ENCODE peak calls at places on chromosomes 6 and 20, in ten cellular contexts. V is IMR-90; J is glomerular endothelial cell; G is ovary; C is fibroblast of pulmonary artery; Y is transverse colon; H is head of caudate nucleus; U is CD4-positive, CD25-positive, alpha-beta regulatory T cell; I is foreskin fibroblast; T is heart right ventricle. O is an unnamed sample.

GRCh38 chr6:160634706-160635105 is 29.4 kb downstream of the LPA start:
- DNase-seq in H (no peak), I (no peak), Y (no peak), J (no peak), T (no peak), U (no peak), V (no peak), C (no peak), G (peak), O (no peak)

GRCh38 chr20:23086056-23086551 is at the start of gene CD93:
- DNase-seq in G (peak), Y (no peak), T (peak), J (no peak), I (no peak), C (peak), V (peak), H (no peak), U (no peak), O (no peak)

GRCh38 chr6:53058388-53058890 is 6.8 kb upstream of the FBXO9 start:
- DNase-seq in C (no peak), V (no peak), H (no peak), U (no peak), J (no peak), T (no peak), G (no peak), Y (no peak), I (no peak), O (no peak)

GRCh38 chr20:43284481-43284880 is 94.8 kb upstream of the PTPRT start:
- DNase-seq in C (no peak), J (no peak), G (no peak), Y (no peak), T (no peak), H (no peak), U (no peak), I (no peak), V (no peak), O (no peak)

GRCh38 chr6:70705772-70706171 is 38.1 kb downstream of the SMAP1 start:
- DNase-seq in H (no peak), I (no peak), C (no peak), V (no peak), T (no peak), G (no peak), Y (no peak), U (no peak), J (no peak), O (no peak)

GRCh38 chr6:3808189-3808588 is 41.0 kb upstream of the FAM50B start:
- DNase-seq in Y (no peak), T (no peak), V (no peak), U (no peak), C (no peak), G (no peak), H (no peak), I (peak), J (no peak), O (no peak)

GRCh38 chr6:141752677-141753076 is 380.0 kb upstream of the GJE1 start:
- DNase-seq in G (no peak), J (no peak), H (no peak), V (no peak), C (peak), Y (no peak), I (no peak), T (no peak), U (no peak), O (no peak)

GRCh38 chr6:154996841-154997311 is 1.8 kb downstream of the TIAM2 start:
- DNase-seq in U (no peak), G (no peak), C (no peak), H (no peak), V (no peak), J (no peak), Y (no peak), I (no peak), T (no peak), O (no peak)

GRCh38 chr6:3372912-3373554 is 83.8 kb downstream of the SLC22A23 start:
- DNase-seq in V (no peak), G (no peak), Y (peak), J (no peak), T (no peak), I (no peak), U (no peak), C (no peak), H (no peak), O (no peak)

GRCh38 chr6:15247750-15248450 is 2.0 kb downstream of the JARID2 start:
- DNase-seq in G (peak), I (no peak), T (peak), V (peak), C (peak), J (no peak), H (peak), Y (peak), U (peak), O (peak)

GRCh38 chr20:45407067-45407745 is 883 bp upstream of the DBNDD2 start:
- DNase-seq in J (no peak), U (peak), T (peak), Y (peak), I (no peak), H (peak), C (peak), G (no peak), V (no peak), O (peak)

GRCh38 chr6:11363881-11364576 is 131.6 kb upstream of the NEDD9 start:
- DNase-seq in G (no peak), J (no peak), Y (no peak), C (no peak), H (no peak), I (no peak), T (no peak), V (no peak), U (no peak), O (no peak)

GRCh38 chr20:57117296-57117695 is 149.1 kb downstream of the BMP7 start:
- DNase-seq in U (no peak), Y (no peak), H (no peak), G (no peak), I (no peak), V (no peak), C (no peak), T (no peak), J (no peak), O (peak)

GRCh38 chr20:22489614-22490286 is 94.6 kb downstream of the FOXA2 start:
- DNase-seq in T (no peak), G (no peak), Y (no peak), J (no peak), U (no peak), H (no peak), V (no peak), C (no peak), I (no peak), O (no peak)

GRCh38 chr6:125867483-125867935 is 76.7 kb downstream of the NCOA7 start:
- DNase-seq in V (peak), U (no peak), T (no peak), J (no peak), I (peak), G (no peak), C (peak), H (no peak), Y (peak), O (peak)

O was measured in H9.